ENCODE peak calls at places on chromosomes 3 and 15, in eight cellular contexts. Q, Z, K, S, B, U, G and E are unnamed samples.

GRCh38 chr3:6120786-6121185 is 740.1 kb upstream of the GRM7 start:
- DNase-seq in G (no peak), U (no peak), S (peak), Q (peak), Z (no peak), K (no peak), B (no peak), E (no peak)

GRCh38 chr3:61524933-61525332 is 36.4 kb upstream of the PTPRG start:
- DNase-seq in B (no peak), S (no peak), Z (no peak), Q (no peak), K (peak), G (no peak), U (no peak), E (no peak)

GRCh38 chr3:52339612-52340011 is 23.5 kb downstream of the DNAH1 start:
- DNase-seq in B (peak), Q (peak), K (peak), Z (peak), U (peak), G (peak), S (peak), E (peak)

GRCh38 chr3:183161552-183162345 is 785 bp downstream of the LAMP3 start:
- DNase-seq in G (peak), Z (no peak), S (peak), K (no peak), Q (no peak), U (no peak), B (no peak), E (no peak)

GRCh38 chr3:129908417-129908816 is 14.9 kb upstream of the TMCC1 start:
- DNase-seq in Q (peak), G (no peak), K (no peak), Z (no peak), S (peak), B (no peak), U (no peak), E (no peak)

GRCh38 chr15:99331366-99331765 is 80.1 kb downstream of the LRRC28 start:
- DNase-seq in G (no peak), S (no peak), U (no peak), B (no peak), K (no peak), Z (no peak), Q (peak), E (no peak)

GRCh38 chr3:14298442-14298841 is 104.0 kb upstream of the SLC6A6 start:
- DNase-seq in Q (no peak), Z (no peak), B (no peak), G (no peak), S (no peak), U (no peak), K (no peak), E (no peak)

GRCh38 chr3:169865176-169865800 is 4.4 kb downstream of the LRRC31 start:
- DNase-seq in B (no peak), K (no peak), S (no peak), Z (no peak), G (peak), Q (no peak), U (no peak), E (no peak)

GRCh38 chr3:71397046-71397445 is 186.5 kb downstream of the FOXP1 start:
- DNase-seq in Q (peak), U (peak), B (peak), G (peak), S (peak), Z (no peak), K (peak), E (peak)

GRCh38 chr15:80904941-80905532 is 84.6 kb downstream of the MESD start:
- DNase-seq in Q (no peak), U (no peak), S (no peak), Z (no peak), K (no peak), B (peak), G (no peak), E (no peak)

GRCh38 chr15:83559310-83559966 is 94.5 kb upstream of the ADAMTSL3 start:
- DNase-seq in Q (peak), G (peak), K (peak), S (peak), U (peak), B (peak), Z (peak), E (peak)

GRCh38 chr15:90594297-90594696 is 64.6 kb downstream of the CRTC3 start:
- DNase-seq in Q (peak), S (no peak), G (peak), U (no peak), Z (no peak), K (peak), B (no peak), E (no peak)

GRCh38 chr3:10746001-10746400 is 70.0 kb upstream of the SLC6A11 start:
- DNase-seq in Q (no peak), K (no peak), U (no peak), G (no peak), B (no peak), S (no peak), Z (no peak), E (no peak)

GRCh38 chr3:116155830-116156229 is 289.5 kb downstream of the LSAMP start:
- DNase-seq in B (peak), S (peak), U (no peak), Z (no peak), Q (no peak), G (no peak), K (peak), E (no peak)

GRCh38 chr3:37458162-37458895 is 283.9 kb upstream of the LRRFIP2 start:
- DNase-seq in Z (no peak), S (peak), G (no peak), Q (no peak), K (peak), U (no peak), B (no peak), E (peak)

GRCh38 chr15:40984963-40985362 is 31.7 kb downstream of the CHAC1 start:
- DNase-seq in U (no peak), G (no peak), Q (peak), B (peak), K (peak), Z (peak), S (no peak), E (no peak)

GRCh38 chr3:88149146-88149515 is 628 bp upstream of the C3orf38 start:
- DNase-seq in K (no peak), S (no peak), U (no peak), Z (no peak), G (no peak), Q (no peak), B (peak), E (no peak)

GRCh38 chr3:71304684-71305083 is 278.8 kb downstream of the FOXP1 start:
- DNase-seq in K (peak), B (peak), Z (no peak), G (peak), Q (no peak), U (no peak), S (peak), E (no peak)

GRCh38 chr3:122263058-122263457 is 62.0 kb upstream of the CSTA start:
- DNase-seq in Z (no peak), U (no peak), G (no peak), B (no peak), S (no peak), Q (no peak), K (no peak), E (no peak)

GRCh38 chr15:70048196-70048565 is 49.5 kb downstream of the TLE3 start:
- DNase-seq in G (no peak), S (no peak), U (no peak), Q (no peak), B (no peak), Z (no peak), K (no peak), E (no peak)

GRCh38 chr3:184177331-184177731 is 2.7 kb downstream of the AP2M1 start:
- DNase-seq in U (no peak), S (peak), G (no peak), Q (peak), K (peak), Z (no peak), B (peak), E (no peak)

GRCh38 chr3:156787926-156788663 is 38.1 kb upstream of the LEKR1 start:
- DNase-seq in B (peak), U (no peak), K (peak), Q (peak), S (peak), Z (peak), G (no peak), E (no peak)

GRCh38 chr15:101115887-101116680 is 135.8 kb downstream of the CHSY1 start:
- DNase-seq in Z (no peak), S (peak), G (no peak), Q (peak), U (no peak), K (peak), B (peak), E (no peak)

GRCh38 chr3:32045091-32045964 is 61.1 kb upstream of the GPD1L start:
- DNase-seq in Z (peak), B (peak), U (no peak), G (no peak), K (peak), Q (peak), S (peak), E (no peak)

GRCh38 chr15:29334544-29334943 is 64.9 kb upstream of the NSMCE3 start:
- DNase-seq in Q (no peak), K (no peak), S (no peak), U (no peak), Z (no peak), B (no peak), G (no peak), E (no peak)

GRCh38 chr15:96247631-96248305 is 82.7 kb upstream of the NR2F2 start:
- DNase-seq in G (no peak), S (no peak), B (peak), Z (no peak), U (no peak), Q (peak), K (peak), E (no peak)

GRCh38 chr3:179624471-179624870 is 19.9 kb downstream of the NDUFB5 start:
- DNase-seq in U (no peak), K (no peak), S (no peak), G (no peak), Z (no peak), B (peak), Q (peak), E (no peak)

GRCh38 chr3:138114988-138115971 is at the start of gene DZIP1L:
- DNase-seq in K (peak), Q (peak), B (peak), G (peak), U (peak), Z (peak), S (peak), E (peak)

GRCh38 chr3:134249935-134250716 is 533 bp downstream of the RYK start:
- DNase-seq in S (peak), B (peak), U (peak), G (peak), K (peak), Z (no peak), Q (peak), E (peak)

GRCh38 chr15:92599394-92599970 is 56.1 kb downstream of the FAM174B start:
- DNase-seq in U (no peak), B (peak), G (no peak), K (peak), Z (no peak), S (no peak), Q (peak), E (no peak)

GRCh38 chr3:149535395-149535685 is 60.8 kb downstream of the TM4SF4 start:
- DNase-seq in Z (no peak), G (no peak), S (no peak), U (no peak), K (no peak), B (no peak), Q (no peak), E (no peak)

GRCh38 chr15:55741592-55742497 is 1.1 kb downstream of the PRTG start:
- DNase-seq in Z (no peak), U (no peak), S (peak), G (no peak), K (peak), Q (no peak), B (no peak), E (peak)

GRCh38 chr15:85044251-85044853 is 62.7 kb downstream of the PDE8A start:
- DNase-seq in Z (peak), B (peak), Q (peak), K (peak), S (peak), G (peak), U (peak), E (peak)

GRCh38 chr3:50268276-50268675 is 671 bp upstream of the SEMA3B start:
- DNase-seq in K (no peak), S (no peak), B (no peak), Z (no peak), U (no peak), G (no peak), Q (no peak), E (no peak)

GRCh38 chr3:52820741-52821140 is 9.7 kb downstream of the ITIH4 start:
- DNase-seq in U (peak), S (peak), G (peak), K (peak), Q (no peak), B (peak), Z (no peak), E (peak)

GRCh38 chr3:71955549-71956373 is 170.8 kb upstream of the PROK2 start:
- DNase-seq in U (peak), Q (peak), S (peak), K (peak), G (peak), Z (peak), B (peak), E (peak)

GRCh38 chr3:177085784-177086183 is 111.5 kb downstream of the TBL1XR1 start:
- DNase-seq in U (no peak), G (no peak), K (no peak), Q (no peak), S (no peak), Z (no peak), B (no peak), E (no peak)

GRCh38 chr3:14767245-14767593 is 51.5 kb upstream of the FGD5 start:
- DNase-seq in Q (no peak), U (no peak), K (no peak), S (no peak), G (no peak), B (no peak), Z (no peak), E (no peak)

GRCh38 chr3:144821583-144821982 is 850.0 kb downstream of the DIPK2A start:
- DNase-seq in B (peak), K (no peak), U (no peak), S (no peak), Z (peak), G (no peak), Q (peak), E (no peak)

GRCh38 chr15:44195151-44195740 is at the start of gene FRMD5:
- DNase-seq in Q (peak), B (peak), U (peak), S (peak), G (peak), Z (peak), K (peak), E (peak)
- TF ChIP-seq CTCF in Q (peak), B (peak), U (peak), S (peak), G (no peak), Z (peak), K (peak), E (no peak)

DNA sequence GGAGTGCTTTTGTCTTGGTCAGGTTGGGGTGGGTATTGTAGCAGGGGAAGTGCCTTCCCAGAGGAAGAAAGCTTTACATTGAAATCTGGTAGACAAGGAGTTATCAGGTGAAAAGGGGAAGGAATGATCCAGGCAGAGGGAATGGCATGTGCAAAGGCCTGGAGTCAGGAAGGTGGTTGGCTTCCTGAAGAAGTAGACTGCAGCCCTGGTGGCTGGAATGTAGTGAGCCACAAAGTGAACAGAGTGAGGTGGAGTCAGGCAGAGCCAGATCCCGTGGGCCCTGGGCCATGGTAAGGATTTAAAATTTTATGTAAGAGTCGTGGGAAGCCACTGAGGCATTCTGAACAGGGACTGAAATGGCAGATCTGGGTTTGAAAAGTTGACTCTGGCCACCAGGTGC is 58.3 kb downstream of the RAB11A start:
- DNase-seq in K (no peak), Z (no peak), U (no peak), G (no peak), Q (no peak), S (no peak), B (no peak), E (no peak)
- TF ChIP-seq CTCF in K (peak), Z (no peak), U (no peak), G (no peak), Q (peak), S (peak), B (peak), E (peak)

GRCh38 chr3:115081444-115081843 is 65.6 kb downstream of the ZBTB20 start:
- DNase-seq in Z (no peak), G (no peak), U (no peak), Q (no peak), B (no peak), S (no peak), K (no peak), E (no peak)
- TF ChIP-seq CTCF in Z (no peak), G (no peak), U (peak), Q (no peak), B (no peak), S (peak), K (no peak), E (no peak)

GRCh38 chr3:154781595-154781994 is 298.5 kb upstream of the MME start:
- DNase-seq in Q (no peak), U (no peak), B (no peak), G (no peak), Z (no peak), S (no peak), K (no peak), E (no peak)
- TF ChIP-seq CTCF in Q (no peak), U (peak), B (no peak), G (no peak), Z (no peak), S (no peak), K (no peak), E (no peak)

GRCh38 chr3:140857993-140858392 is 83.6 kb upstream of the SLC25A36 start:
- DNase-seq in K (no peak), Z (no peak), Q (no peak), G (no peak), S (no peak), B (no peak), U (no peak), E (no peak)

GRCh38 chr3:140859592-140860336 is 81.9 kb upstream of the SLC25A36 start:
- DNase-seq in K (no peak), U (no peak), Q (peak), B (no peak), G (no peak), Z (no peak), S (no peak), E (no peak)

DNA sequence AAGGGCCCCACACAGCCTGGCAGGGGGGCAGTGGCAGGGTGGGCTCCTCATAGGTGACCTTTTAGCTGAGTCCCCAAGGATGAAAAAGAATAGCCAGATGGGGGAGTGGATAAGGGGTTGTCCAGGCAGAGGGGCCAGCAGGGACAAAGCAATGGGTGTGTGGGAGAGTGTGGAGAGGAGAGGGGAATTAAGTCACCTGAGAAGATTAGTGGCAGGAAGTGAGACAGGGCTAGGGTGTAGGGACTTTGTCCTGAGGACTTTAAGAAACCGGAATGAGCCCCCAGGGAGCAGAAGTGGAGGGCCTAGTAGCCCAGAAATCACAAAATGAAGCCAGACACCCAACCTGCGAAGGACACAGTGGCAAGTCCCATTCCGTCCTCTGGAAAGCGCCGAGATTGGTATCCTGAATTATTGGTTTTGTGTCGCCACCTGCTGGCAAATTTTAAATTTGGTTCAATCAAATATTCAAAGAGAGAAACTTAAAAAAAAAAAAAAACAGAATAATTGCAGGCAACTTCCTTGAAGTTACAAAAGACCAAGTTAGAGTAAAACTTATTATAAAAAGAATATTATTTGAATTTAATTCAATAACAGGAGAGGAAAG is 78.1 kb upstream of the SLC25A36 start:
- DNase-seq in B (peak), Q (peak), K (peak), U (peak), G (peak), S (peak), Z (peak), E (peak)
- TF ChIP-seq CTCF in B (peak), Q (peak), K (peak), U (peak), G (peak), S (peak), Z (peak), E (peak)

DNA sequence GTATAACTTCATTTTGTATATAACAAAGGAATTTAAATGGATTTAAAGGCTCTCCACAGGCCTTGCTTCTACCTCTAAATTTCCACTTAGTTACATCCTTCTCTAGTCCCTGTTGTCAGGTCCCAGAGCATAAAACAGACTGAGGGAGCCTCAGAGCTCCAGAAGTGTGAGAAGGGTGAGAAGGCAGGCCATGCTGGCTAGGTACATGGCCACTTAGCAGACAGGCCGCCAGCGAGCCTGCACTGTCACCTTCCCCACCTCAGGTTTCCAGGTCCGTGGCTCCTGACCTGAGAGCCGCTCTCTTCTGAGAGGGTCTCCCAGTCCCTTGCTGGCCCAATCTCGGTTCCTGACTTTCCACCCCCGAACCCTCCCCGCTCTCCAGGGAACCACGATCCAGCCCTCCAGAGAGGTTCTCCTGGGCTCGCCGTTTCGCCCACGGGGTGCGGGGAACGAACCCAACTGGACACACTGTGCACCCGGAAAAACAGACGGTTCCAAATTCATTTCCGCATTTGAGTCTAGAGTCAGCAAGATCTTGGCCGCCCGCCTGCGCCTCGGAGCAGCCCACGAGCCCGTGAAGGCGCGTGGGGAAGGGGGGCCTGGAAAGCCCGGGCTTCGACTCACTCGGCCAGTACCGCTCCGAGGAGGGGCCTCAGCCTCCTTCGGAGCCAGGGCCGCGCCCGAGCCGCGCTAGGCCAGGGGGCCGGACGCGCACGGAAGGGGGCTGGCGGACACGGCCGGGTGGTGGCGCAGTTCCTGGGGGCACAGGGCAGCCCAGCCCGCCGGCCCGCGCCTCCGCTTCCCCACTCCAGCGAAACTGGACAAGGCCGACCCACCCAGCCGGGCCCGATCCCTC is 16.7 kb upstream of the SOX2 start:
- DNase-seq in Q (peak), Z (no peak), S (peak), K (peak), G (no peak), U (no peak), B (no peak), E (peak)
- TF ChIP-seq CTCF in Q (no peak), Z (no peak), S (peak), K (no peak), G (no peak), U (no peak), B (no peak), E (peak)

GRCh38 chr15:79442911-79443310 is 10.8 kb downstream of the MINAR1 start:
- DNase-seq in B (no peak), Z (no peak), Q (no peak), U (no peak), G (no peak), K (no peak), S (no peak), E (no peak)
- TF ChIP-seq CTCF in B (no peak), Z (no peak), Q (no peak), U (no peak), G (no peak), K (no peak), S (no peak), E (no peak)